ENCODE peak calls at places on chromosomes 2 and 18, in five cellular contexts. C, Y, I, P and K are unnamed samples.

GRCh38 chr2:176174382-176174834 is 14.1 kb upstream of the HOXD1 start:
- DNase-seq in C (no peak), Y (no peak), I (no peak), P (no peak), K (peak)

GRCh38 chr18:40371673-40372072 is 1583.4 kb upstream of the PIK3C3 start:
- DNase-seq in C (no peak), Y (peak), I (no peak), P (no peak), K (no peak)

GRCh38 chr18:28176674-28176932 is 327 bp downstream of the CDH2 start:
- DNase-seq in C (no peak), Y (no peak), I (no peak), P (no peak), K (peak)

GRCh38 chr18:3212636-3213035 is 7.1 kb downstream of the MYOM1 start:
- DNase-seq in C (no peak), Y (peak), I (no peak), P (no peak), K (no peak)

GRCh38 chr2:51085679-51086078 is 53.7 kb upstream of the NRXN1 start:
- DNase-seq in C (no peak), Y (no peak), I (no peak), P (no peak), K (no peak)

GRCh38 chr2:85353876-85354285 is 447 bp downstream of the RETSAT start:
- DNase-seq in C (peak), Y (peak), I (no peak), P (peak), K (no peak)

GRCh38 chr2:198874502-198874858 is 583.3 kb downstream of the SATB2 start:
- DNase-seq in C (no peak), Y (no peak), I (no peak), P (no peak), K (no peak)

GRCh38 chr2:17331636-17332035 is 186.6 kb downstream of the RAD51AP2 start:
- DNase-seq in C (no peak), Y (no peak), I (no peak), P (no peak), K (no peak)

GRCh38 chr2:69141081-69141480 is 128.1 kb downstream of the ANTXR1 start:
- DNase-seq in C (no peak), Y (no peak), I (no peak), P (no peak), K (no peak)

GRCh38 chr2:69139778-69140177 is 126.8 kb downstream of the ANTXR1 start:
- DNase-seq in C (no peak), Y (peak), I (no peak), P (no peak), K (no peak)

GRCh38 chr2:69134546-69134945 is 121.6 kb downstream of the ANTXR1 start:
- DNase-seq in C (no peak), Y (peak), I (no peak), P (no peak), K (no peak)

GRCh38 chr2:69138793-69139510 is 126.0 kb downstream of the ANTXR1 start:
- DNase-seq in C (peak), Y (peak), I (no peak), P (no peak), K (no peak)

GRCh38 chr2:69138247-69138754 is 125.3 kb downstream of the ANTXR1 start:
- DNase-seq in C (no peak), Y (peak), I (no peak), P (no peak), K (peak)
- H3K4me3 ChIP-seq in C (no peak), Y (no peak), I (no peak), P (no peak), K (no peak)

DNA sequence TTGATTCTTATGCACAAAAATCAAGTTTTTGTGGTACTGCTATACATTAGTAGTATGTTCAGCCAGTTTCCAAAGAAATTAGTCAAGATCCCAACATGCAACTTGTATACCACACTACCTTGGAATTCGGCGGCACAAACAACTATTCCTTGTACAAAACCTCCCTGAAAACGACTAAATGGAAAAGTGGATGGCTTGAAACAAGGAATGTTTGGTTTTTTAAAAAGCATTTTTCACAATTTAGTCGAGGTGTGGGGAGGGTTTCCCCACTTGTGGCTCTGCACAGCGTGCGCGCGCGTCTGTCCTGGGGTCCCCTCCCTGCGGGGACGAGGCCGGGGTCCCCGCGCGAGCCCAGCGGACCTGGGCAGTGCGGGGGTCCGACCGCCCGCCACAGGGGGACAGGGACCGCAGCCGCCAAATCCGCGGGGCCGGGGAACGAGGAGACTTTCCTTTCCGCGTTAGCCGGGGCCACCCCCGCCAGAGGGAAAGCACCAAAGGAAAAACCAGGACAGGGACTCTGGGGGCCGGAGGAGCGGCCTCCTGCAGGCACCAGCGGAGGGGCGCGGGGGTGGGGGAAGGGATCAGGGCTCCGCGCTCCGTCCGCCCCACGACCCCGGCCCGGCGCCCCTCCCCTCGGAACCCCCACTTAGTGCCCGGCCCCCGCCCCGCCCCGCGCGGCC is 534 bp upstream of the SOCS6 start:
- DNase-seq in C (peak), Y (peak), I (no peak), P (no peak), K (peak)
- H3K4me3 ChIP-seq in C (peak), Y (peak), I (peak), P (no peak), K (peak)

DNA sequence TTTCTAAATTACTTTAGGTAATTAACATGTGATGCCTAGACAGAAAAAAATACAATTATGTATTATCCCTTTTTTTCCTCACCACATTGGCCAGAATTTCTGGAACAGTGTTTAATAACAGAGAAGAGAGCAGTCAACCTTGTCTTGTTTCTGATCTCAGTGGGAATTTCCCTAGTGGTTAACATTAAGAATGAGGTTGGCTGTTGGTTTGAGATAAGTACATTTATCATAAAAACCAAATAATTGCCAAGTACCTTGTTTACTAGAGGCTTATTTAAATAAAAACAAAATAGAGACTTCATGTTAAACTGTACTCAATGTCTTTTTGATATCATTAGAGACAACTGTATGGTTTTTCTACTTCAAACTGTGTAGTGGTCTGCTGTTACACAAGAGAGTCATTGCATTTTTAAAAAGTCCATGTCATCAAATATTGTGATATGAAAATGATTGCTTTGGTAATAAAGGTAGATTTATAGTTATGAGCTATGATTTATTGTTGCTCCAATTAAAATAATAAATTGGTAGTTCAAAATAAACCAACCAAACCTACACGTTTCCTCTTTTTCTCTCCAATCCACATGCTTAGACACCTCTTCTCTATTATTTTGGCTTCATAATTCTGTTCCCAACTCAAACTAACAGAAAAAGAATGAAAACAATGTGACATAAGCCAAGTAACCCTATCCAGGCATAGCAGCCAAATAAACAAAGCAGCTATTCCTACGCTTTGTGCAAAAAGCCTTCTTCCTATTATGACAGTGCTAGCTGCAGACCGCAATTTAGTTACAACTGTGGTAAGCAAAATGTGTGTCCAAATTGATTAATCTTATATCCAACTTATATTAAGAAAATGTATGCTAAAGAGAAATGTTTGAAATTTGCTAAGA is 20.9 kb upstream of the TANK start:
- DNase-seq in C (no peak), Y (peak), I (no peak), P (no peak), K (no peak)
- H3K4me3 ChIP-seq in C (peak), Y (no peak), I (peak), P (peak), K (no peak)

GRCh38 chr2:197239434-197239833 is 71.1 kb downstream of the ANKRD44 start:
- DNase-seq in C (no peak), Y (no peak), I (no peak), P (no peak), K (no peak)
- H3K4me3 ChIP-seq in C (no peak), Y (no peak), I (no peak), P (peak), K (no peak)

GRCh38 chr2:46564350-46564749 is 85.0 kb downstream of the TMEM247 start:
- DNase-seq in C (no peak), Y (no peak), I (no peak), P (no peak), K (no peak)

GRCh38 chr2:46564811-46565241 is 85.5 kb downstream of the TMEM247 start:
- DNase-seq in C (no peak), Y (no peak), I (no peak), P (no peak), K (peak)

GRCh38 chr2:46561731-46562450 is 82.5 kb downstream of the TMEM247 start:
- DNase-seq in C (no peak), Y (no peak), I (no peak), P (no peak), K (no peak)

GRCh38 chr2:46563110-46563731 is 83.9 kb downstream of the TMEM247 start:
- DNase-seq in C (no peak), Y (no peak), I (no peak), P (no peak), K (peak)

GRCh38 chr2:46562451-46562841 is 83.1 kb downstream of the TMEM247 start:
- DNase-seq in C (no peak), Y (no peak), I (no peak), P (no peak), K (no peak)
- H3K4me3 ChIP-seq in C (no peak), Y (no peak), I (no peak), P (no peak), K (no peak)